ENCODE peak calls at places on chromosomes 13 and 19, in five cellular contexts. One of them, this sample, is unnamed.
A peak's percentile ranks its signal among the peaks of the same experiment; 100 is the strongest.

GRCh38 chr19:33339016-33339749 is 34.3 kb upstream of the CEBPG start:
- DNase-seq in progenitor cell of endocrine pancreas: no peak
- DNase-seq in upper lobe of right lung: no peak
- DNase-seq in CD4-positive, alpha-beta T cell: no peak
- DNase-seq in brain microvascular endothelial cell: no peak
- DNase-seq in this sample: no peak

GRCh38 chr13:27065582-27065981 is 106.0 kb downstream of the USP12 start:
- DNase-seq in brain microvascular endothelial cell: no peak
- DNase-seq in progenitor cell of endocrine pancreas: no peak
- DNase-seq in upper lobe of right lung: no peak
- DNase-seq in CD4-positive, alpha-beta T cell: no peak
- DNase-seq in this sample: no peak

GRCh38 chr13:113105032-113105993 is at the start of gene F7:
- DNase-seq in upper lobe of right lung: no peak
- DNase-seq in CD4-positive, alpha-beta T cell: no peak
- DNase-seq in progenitor cell of endocrine pancreas: no peak
- DNase-seq in brain microvascular endothelial cell: no peak
- DNase-seq in this sample: no peak

GRCh38 chr13:112095354-112095753 is 28.4 kb downstream of the SOX1 start:
- DNase-seq in progenitor cell of endocrine pancreas: no peak
- DNase-seq in brain microvascular endothelial cell: no peak
- DNase-seq in upper lobe of right lung: no peak
- DNase-seq in CD4-positive, alpha-beta T cell: no peak
- DNase-seq in this sample: no peak

GRCh38 chr13:77377016-77377415 is 50.1 kb upstream of the MYCBP2 start:
- DNase-seq in upper lobe of right lung: no peak
- DNase-seq in brain microvascular endothelial cell: no peak
- DNase-seq in CD4-positive, alpha-beta T cell: no peak
- DNase-seq in progenitor cell of endocrine pancreas: no peak
- DNase-seq in this sample: no peak

GRCh38 chr13:50365683-50366391 is 350.6 kb downstream of the KCNRG start:
- DNase-seq in CD4-positive, alpha-beta T cell: peak; percentile 21
- DNase-seq in progenitor cell of endocrine pancreas: no peak
- DNase-seq in upper lobe of right lung: no peak
- DNase-seq in brain microvascular endothelial cell: no peak
- DNase-seq in this sample: no peak

GRCh38 chr19:37980419-37980975 is 73.5 kb downstream of the SIPA1L3 start:
- DNase-seq in progenitor cell of endocrine pancreas: no peak
- DNase-seq in brain microvascular endothelial cell: no peak
- DNase-seq in CD4-positive, alpha-beta T cell: no peak
- DNase-seq in upper lobe of right lung: peak; percentile 51
- DNase-seq in this sample: no peak

GRCh38 chr19:33796164-33797100 is at the start of gene KCTD15:
- DNase-seq in upper lobe of right lung: peak; percentile 79
- DNase-seq in CD4-positive, alpha-beta T cell: no peak
- DNase-seq in progenitor cell of endocrine pancreas: peak; percentile 43
- DNase-seq in brain microvascular endothelial cell: no peak
- DNase-seq in this sample: no peak

GRCh38 chr13:77143325-77143907 is 116.5 kb upstream of the FBXL3 start:
- DNase-seq in progenitor cell of endocrine pancreas: no peak
- DNase-seq in brain microvascular endothelial cell: peak; percentile 14
- DNase-seq in CD4-positive, alpha-beta T cell: no peak
- DNase-seq in upper lobe of right lung: no peak
- DNase-seq in this sample: no peak

GRCh38 chr19:35995655-35995993 is 636 bp downstream of the SDHAF1 start:
- DNase-seq in CD4-positive, alpha-beta T cell: no peak
- DNase-seq in progenitor cell of endocrine pancreas: no peak
- DNase-seq in brain microvascular endothelial cell: no peak
- DNase-seq in upper lobe of right lung: peak; percentile 75
- DNase-seq in this sample: no peak

GRCh38 chr13:26074706-26075105 is 22.9 kb upstream of the SHISA2 start:
- DNase-seq in progenitor cell of endocrine pancreas: no peak
- DNase-seq in CD4-positive, alpha-beta T cell: no peak
- DNase-seq in upper lobe of right lung: no peak
- DNase-seq in brain microvascular endothelial cell: peak; percentile 51
- DNase-seq in this sample: no peak

GRCh38 chr13:51585234-51585672 is 991 bp downstream of the WDFY2 start:
- DNase-seq in CD4-positive, alpha-beta T cell: no peak
- DNase-seq in upper lobe of right lung: no peak
- DNase-seq in progenitor cell of endocrine pancreas: no peak
- DNase-seq in brain microvascular endothelial cell: peak; percentile 16
- DNase-seq in this sample: no peak

DNA sequence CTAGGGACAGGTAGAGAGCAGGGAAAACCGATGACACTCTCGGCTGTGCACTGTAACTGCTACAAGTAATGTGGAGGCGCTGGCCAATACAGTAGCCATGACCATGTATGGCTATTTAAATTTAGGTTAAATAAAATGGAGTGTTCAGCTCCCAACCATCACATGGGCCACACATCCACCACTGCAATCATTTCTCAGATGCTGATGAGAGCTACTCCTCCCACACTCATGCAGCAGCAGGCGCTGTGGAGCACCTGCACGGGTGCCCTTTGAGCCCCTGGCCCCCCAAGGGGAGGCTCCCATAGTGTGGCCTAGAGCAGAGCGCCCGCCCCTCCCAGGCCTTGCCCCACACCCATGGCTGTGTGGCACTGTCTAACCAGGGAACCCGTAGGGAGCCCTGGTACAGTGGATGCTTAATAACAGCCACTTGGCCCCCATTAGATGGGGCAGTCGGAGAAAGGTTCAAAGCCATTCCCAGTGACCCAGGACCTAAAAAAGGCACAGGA is 6.0 kb downstream of the ACP4 start:
- DNase-seq in progenitor cell of endocrine pancreas: no peak
- DNase-seq in CD4-positive, alpha-beta T cell: no peak
- DNase-seq in brain microvascular endothelial cell: no peak
- DNase-seq in upper lobe of right lung: no peak
- DNase-seq in this sample: no peak
- TF ChIP-seq CTCF in progenitor cell of endocrine pancreas: no peak
- TF ChIP-seq CTCF in CD4-positive, alpha-beta T cell: no peak
- TF ChIP-seq CTCF in brain microvascular endothelial cell: no peak
- TF ChIP-seq CTCF in upper lobe of right lung: no peak
- TF ChIP-seq CTCF in this sample: no peak

GRCh38 chr19:46366620-46367277 is 19.9 kb downstream of the PPP5C start:
- DNase-seq in brain microvascular endothelial cell: no peak
- DNase-seq in progenitor cell of endocrine pancreas: no peak
- DNase-seq in upper lobe of right lung: no peak
- DNase-seq in CD4-positive, alpha-beta T cell: no peak
- DNase-seq in this sample: no peak
- TF ChIP-seq CTCF in brain microvascular endothelial cell: no peak
- TF ChIP-seq CTCF in progenitor cell of endocrine pancreas: no peak
- TF ChIP-seq CTCF in upper lobe of right lung: no peak
- TF ChIP-seq CTCF in CD4-positive, alpha-beta T cell: no peak
- TF ChIP-seq CTCF in this sample: no peak

GRCh38 chr19:1619094-1619439 is 13.8 kb upstream of the UQCR11 start:
- DNase-seq in CD4-positive, alpha-beta T cell: no peak
- DNase-seq in brain microvascular endothelial cell: no peak
- DNase-seq in upper lobe of right lung: no peak
- DNase-seq in progenitor cell of endocrine pancreas: no peak
- DNase-seq in this sample: no peak

GRCh38 chr19:1616875-1617274 is 11.6 kb upstream of the UQCR11 start:
- DNase-seq in upper lobe of right lung: no peak
- DNase-seq in progenitor cell of endocrine pancreas: no peak
- DNase-seq in brain microvascular endothelial cell: no peak
- DNase-seq in CD4-positive, alpha-beta T cell: no peak
- DNase-seq in this sample: no peak

GRCh38 chr19:1616396-1616795 is 11.1 kb upstream of the UQCR11 start:
- DNase-seq in CD4-positive, alpha-beta T cell: no peak
- DNase-seq in brain microvascular endothelial cell: no peak
- DNase-seq in upper lobe of right lung: no peak
- DNase-seq in progenitor cell of endocrine pancreas: no peak
- DNase-seq in this sample: no peak

GRCh38 chr19:1619703-1620102 is 14.4 kb upstream of the UQCR11 start:
- DNase-seq in brain microvascular endothelial cell: no peak
- DNase-seq in progenitor cell of endocrine pancreas: no peak
- DNase-seq in upper lobe of right lung: no peak
- DNase-seq in CD4-positive, alpha-beta T cell: no peak
- DNase-seq in this sample: no peak

DNA sequence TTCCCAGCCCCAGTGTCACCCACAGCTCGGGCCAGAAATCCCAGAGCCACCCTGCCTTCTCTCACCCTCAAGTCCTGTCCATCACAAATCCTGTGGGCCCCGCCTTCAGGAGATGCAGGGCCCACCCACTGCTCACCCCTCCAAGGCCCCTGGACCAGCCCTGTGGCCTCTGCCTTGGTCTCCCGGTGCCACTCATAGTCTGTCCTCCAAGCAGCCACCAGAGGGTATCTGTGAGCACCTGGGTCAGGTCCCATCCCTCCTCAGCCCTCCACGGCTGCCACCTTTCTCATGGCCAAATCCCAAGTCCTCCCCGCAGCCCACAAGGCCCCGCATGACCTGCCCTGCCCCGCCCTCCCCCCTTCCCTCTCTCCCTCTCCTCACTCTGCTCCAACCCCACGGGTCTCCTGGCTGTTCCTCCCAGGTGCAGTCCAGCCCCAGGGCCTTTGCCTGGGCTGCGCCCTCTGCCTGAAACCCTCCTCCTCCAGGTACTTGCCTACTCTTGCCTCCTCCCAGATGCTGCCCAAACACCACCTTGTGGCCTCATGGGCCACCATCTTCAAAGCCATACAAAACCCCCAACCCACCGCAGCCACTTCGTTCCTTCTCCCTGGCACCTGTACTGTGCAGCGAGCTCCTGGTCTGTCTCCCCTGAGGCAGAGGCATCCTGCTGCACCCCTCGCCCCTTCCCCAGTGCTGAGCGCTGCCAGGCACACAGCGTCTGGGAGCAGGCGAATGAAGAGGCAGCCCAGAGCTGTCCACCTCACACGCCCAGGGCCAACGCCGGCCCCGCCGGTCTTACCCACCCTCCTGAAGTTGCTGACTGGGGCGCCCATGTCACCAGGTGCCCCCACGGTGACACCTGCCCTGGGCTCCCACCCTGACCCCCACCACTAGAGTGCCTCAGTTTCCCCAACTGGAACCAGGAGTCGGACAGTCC is 13.2 kb upstream of the UQCR11 start:
- DNase-seq in brain microvascular endothelial cell: no peak
- DNase-seq in CD4-positive, alpha-beta T cell: no peak
- DNase-seq in upper lobe of right lung: no peak
- DNase-seq in progenitor cell of endocrine pancreas: no peak
- DNase-seq in this sample: no peak
- TF ChIP-seq CTCF in brain microvascular endothelial cell: peak; percentile 56
- TF ChIP-seq CTCF in CD4-positive, alpha-beta T cell: no peak
- TF ChIP-seq CTCF in upper lobe of right lung: peak; percentile 25
- TF ChIP-seq CTCF in progenitor cell of endocrine pancreas: peak; percentile 51
- TF ChIP-seq CTCF in this sample: peak; percentile 62

GRCh38 chr19:40582467-40582866 is 5.8 kb downstream of the SHKBP1 start:
- DNase-seq in brain microvascular endothelial cell: no peak
- DNase-seq in CD4-positive, alpha-beta T cell: no peak
- DNase-seq in upper lobe of right lung: no peak
- DNase-seq in progenitor cell of endocrine pancreas: no peak
- DNase-seq in this sample: no peak

GRCh38 chr19:40585677-40586422 is 9.2 kb downstream of the SHKBP1 start:
- DNase-seq in progenitor cell of endocrine pancreas: no peak
- DNase-seq in upper lobe of right lung: no peak
- DNase-seq in CD4-positive, alpha-beta T cell: no peak
- DNase-seq in brain microvascular endothelial cell: peak; percentile 87
- DNase-seq in this sample: no peak

GRCh38 chr19:40585241-40585640 is 8.6 kb downstream of the SHKBP1 start:
- DNase-seq in upper lobe of right lung: no peak
- DNase-seq in CD4-positive, alpha-beta T cell: no peak
- DNase-seq in brain microvascular endothelial cell: no peak
- DNase-seq in progenitor cell of endocrine pancreas: no peak
- DNase-seq in this sample: no peak

GRCh38 chr19:40583283-40583682 is 6.6 kb downstream of the SHKBP1 start:
- DNase-seq in CD4-positive, alpha-beta T cell: no peak
- DNase-seq in brain microvascular endothelial cell: no peak
- DNase-seq in progenitor cell of endocrine pancreas: no peak
- DNase-seq in upper lobe of right lung: no peak
- DNase-seq in this sample: no peak

GRCh38 chr19:40584007-40584406 is 7.3 kb downstream of the SHKBP1 start:
- DNase-seq in upper lobe of right lung: no peak
- DNase-seq in CD4-positive, alpha-beta T cell: no peak
- DNase-seq in brain microvascular endothelial cell: peak; percentile 31
- DNase-seq in progenitor cell of endocrine pancreas: no peak
- DNase-seq in this sample: no peak
- TF ChIP-seq CTCF in upper lobe of right lung: no peak
- TF ChIP-seq CTCF in CD4-positive, alpha-beta T cell: no peak
- TF ChIP-seq CTCF in brain microvascular endothelial cell: peak; percentile 68
- TF ChIP-seq CTCF in progenitor cell of endocrine pancreas: peak; percentile 45
- TF ChIP-seq CTCF in this sample: peak; percentile 54

GRCh38 chr13:93249259-93249917 is 22.8 kb downstream of the GPC6 start:
- DNase-seq in upper lobe of right lung: no peak
- DNase-seq in CD4-positive, alpha-beta T cell: no peak
- DNase-seq in progenitor cell of endocrine pancreas: no peak
- DNase-seq in brain microvascular endothelial cell: peak; percentile 92
- DNase-seq in this sample: no peak

GRCh38 chr13:93249918-93250306 is 23.3 kb downstream of the GPC6 start:
- DNase-seq in brain microvascular endothelial cell: no peak
- DNase-seq in progenitor cell of endocrine pancreas: no peak
- DNase-seq in CD4-positive, alpha-beta T cell: no peak
- DNase-seq in upper lobe of right lung: no peak
- DNase-seq in this sample: no peak

GRCh38 chr13:93244918-93245280 is 18.3 kb downstream of the GPC6 start:
- DNase-seq in upper lobe of right lung: no peak
- DNase-seq in progenitor cell of endocrine pancreas: no peak
- DNase-seq in CD4-positive, alpha-beta T cell: no peak
- DNase-seq in brain microvascular endothelial cell: no peak
- DNase-seq in this sample: no peak

GRCh38 chr13:93246069-93246468 is 19.5 kb downstream of the GPC6 start:
- DNase-seq in progenitor cell of endocrine pancreas: no peak
- DNase-seq in brain microvascular endothelial cell: no peak
- DNase-seq in CD4-positive, alpha-beta T cell: no peak
- DNase-seq in upper lobe of right lung: no peak
- DNase-seq in this sample: no peak

DNA sequence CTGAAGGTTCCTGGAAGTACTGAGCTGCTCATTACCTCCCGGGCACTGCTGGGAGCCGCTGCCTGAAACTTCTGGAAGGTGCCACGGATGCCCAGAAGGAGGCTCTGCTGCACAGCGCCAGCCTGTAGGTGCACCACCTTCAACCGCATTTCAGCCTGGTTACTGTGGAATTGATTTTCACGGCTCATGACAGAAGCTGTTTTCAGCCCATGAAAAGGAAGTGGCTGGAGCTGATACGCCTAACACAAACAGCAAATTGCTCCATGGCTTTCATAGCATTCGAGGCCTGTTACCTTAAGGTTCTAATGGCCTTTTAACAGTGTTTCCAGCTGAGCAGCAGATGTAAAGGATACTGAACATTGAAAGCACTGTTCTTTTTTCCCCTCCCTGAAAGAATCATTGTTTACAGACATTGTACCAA is 22.0 kb downstream of the GPC6 start:
- DNase-seq in upper lobe of right lung: peak; percentile 81
- DNase-seq in CD4-positive, alpha-beta T cell: no peak
- DNase-seq in brain microvascular endothelial cell: peak; percentile 63
- DNase-seq in progenitor cell of endocrine pancreas: peak; percentile 47
- DNase-seq in this sample: peak; percentile 78
- TF ChIP-seq CTCF in upper lobe of right lung: peak; percentile 43
- TF ChIP-seq CTCF in CD4-positive, alpha-beta T cell: no peak
- TF ChIP-seq CTCF in brain microvascular endothelial cell: peak; percentile 80
- TF ChIP-seq CTCF in progenitor cell of endocrine pancreas: peak; percentile 71
- TF ChIP-seq CTCF in this sample: peak; percentile 85

GRCh38 chr19:10855879-10856522 is 7.8 kb downstream of the C19orf38 start:
- DNase-seq in CD4-positive, alpha-beta T cell: no peak
- DNase-seq in upper lobe of right lung: no peak
- DNase-seq in progenitor cell of endocrine pancreas: no peak
- DNase-seq in brain microvascular endothelial cell: no peak
- DNase-seq in this sample: no peak
- TF ChIP-seq CTCF in CD4-positive, alpha-beta T cell: peak; percentile 40
- TF ChIP-seq CTCF in upper lobe of right lung: peak; percentile 53
- TF ChIP-seq CTCF in progenitor cell of endocrine pancreas: peak; percentile 56
- TF ChIP-seq CTCF in brain microvascular endothelial cell: peak; percentile 73
- TF ChIP-seq CTCF in this sample: peak; percentile 68

This sample was measured in chondrocyte.